ENCODE peak calls at places on chromosomes 7 and 10, in ten cellular contexts. P is HTR-8/SVneo, I is WTC11, M is germinal center, H is HCEC 1CT, S is GM23338, D is amniotic epithelial cell, J is T follicular helper cell, A is NCI-H345, Z is NCI-H1694 treated with DMSO at 0.1 percent for 48 hours. X is an unnamed sample.

GRCh38 chr10:90787906-90788491 is 69.8 kb downstream of the HTR7 start:
- DNase-seq in P (peak), I (peak), M (peak), H (peak), S (peak), D (peak), J (peak), A (peak), Z (peak), X (peak)

GRCh38 chr7:18511351-18511750 is 15.8 kb downstream of the HDAC9 start:
- DNase-seq in P (no peak), I (no peak), M (no peak), H (no peak), S (no peak), D (no peak), J (no peak), A (no peak), Z (no peak), X (no peak)

GRCh38 chr10:74107391-74107790 is 43.2 kb downstream of the AP3M1 start:
- DNase-seq in P (no peak), I (no peak), M (no peak), H (no peak), S (no peak), D (no peak), J (no peak), A (no peak), Z (no peak), X (no peak)

GRCh38 chr10:71260622-71261325 is 48.4 kb downstream of the UNC5B start:
- DNase-seq in P (peak), I (peak), M (no peak), H (peak), S (peak), D (peak), J (no peak), A (no peak), Z (no peak), X (peak)

GRCh38 chr7:157362729-157363128 is 25.9 kb downstream of the DNAJB6 start:
- DNase-seq in P (no peak), I (no peak), M (no peak), H (no peak), S (no peak), D (no peak), J (no peak), A (no peak), Z (no peak), X (no peak)

GRCh38 chr7:55132890-55133551 is 114.2 kb downstream of the EGFR start:
- DNase-seq in P (peak), I (no peak), M (no peak), H (peak), S (no peak), D (peak), J (no peak), A (no peak), Z (no peak), X (peak)

GRCh38 chr10:6469661-6470060 is 110.4 kb downstream of the PRKCQ start:
- DNase-seq in P (no peak), I (no peak), M (no peak), H (no peak), S (no peak), D (no peak), J (no peak), A (no peak), Z (no peak), X (no peak)

GRCh38 chr7:25429731-25430130 is 201.4 kb upstream of the NPVF start:
- DNase-seq in P (no peak), I (no peak), M (no peak), H (no peak), S (no peak), D (peak), J (no peak), A (no peak), Z (no peak), X (peak)

X was measured in fibroblast of lung.